ENCODE peak calls at places on chromosomes 13 and 19, in seven cellular contexts. M, F, X, H, A, K and V are unnamed samples.

GRCh38 chr13:26923824-26924605 is 163.4 kb upstream of the GPR12 start:
- DNase-seq in X (no peak), M (peak), A (no peak), F (no peak), H (no peak), K (no peak), V (no peak)

GRCh38 chr13:33150662-33151061 is 134.4 kb downstream of the KL start:
- DNase-seq in A (no peak), K (no peak), X (no peak), F (no peak), M (no peak), H (no peak), V (no peak)

GRCh38 chr13:113125506-113126264 is 3.1 kb downstream of the F10 start:
- DNase-seq in F (no peak), H (no peak), X (no peak), A (no peak), K (no peak), M (peak), V (peak)

GRCh38 chr13:41696163-41697003 is 239.0 kb downstream of the RGCC start:
- DNase-seq in M (no peak), H (no peak), K (peak), A (no peak), X (no peak), F (peak), V (no peak)

GRCh38 chr13:45995245-45995644 is 57.3 kb downstream of the ZC3H13 start:
- DNase-seq in K (no peak), X (no peak), H (no peak), F (no peak), M (no peak), A (no peak), V (no peak)

GRCh38 chr19:11267316-11268085 is 5.2 kb upstream of the DOCK6 start:
- DNase-seq in K (no peak), H (no peak), X (no peak), A (no peak), M (no peak), F (no peak), V (no peak)

GRCh38 chr19:34480971-34481821 is at the start of gene WTIP:
- DNase-seq in A (peak), M (no peak), K (no peak), X (peak), F (peak), H (no peak), V (peak)

GRCh38 chr19:45823182-45823581 is 8.1 kb upstream of the RSPH6A start:
- DNase-seq in A (no peak), K (no peak), X (no peak), M (no peak), H (no peak), F (no peak), V (no peak)

GRCh38 chr13:79799466-79799865 is 318.5 kb downstream of the NDFIP2 start:
- DNase-seq in M (no peak), H (no peak), K (no peak), A (no peak), X (no peak), F (no peak), V (no peak)

GRCh38 chr13:45951724-45952123 is 100.2 kb upstream of the SIAH3 start:
- DNase-seq in K (no peak), M (no peak), A (no peak), X (no peak), H (no peak), F (no peak), V (no peak)

GRCh38 chr13:50635504-50635903 is 208.0 kb downstream of the DLEU7 start:
- DNase-seq in M (peak), X (no peak), H (no peak), F (no peak), A (no peak), K (no peak), V (peak)

GRCh38 chr19:51724543-51724942 is 752 bp upstream of the HAS1 start:
- DNase-seq in M (no peak), K (no peak), A (no peak), F (no peak), X (peak), H (no peak), V (no peak)

GRCh38 chr19:34645551-34645950 is 31.4 kb downstream of the SCGB2B2 start:
- DNase-seq in H (no peak), K (no peak), A (no peak), M (no peak), X (no peak), F (no peak), V (no peak)